ENCODE peak calls at places on chromosomes 5 and 9, in four cellular contexts. One of them, this sample, is unnamed.

GRCh38 chr5:919356-920000 is 26.8 kb downstream of the TRIP13 start:
- DNase-seq in HTR-8/SVneo: no peak
- DNase-seq in cardiac fibroblast: no peak
- DNase-seq in SK-N-SH: no peak
- DNase-seq in this sample: no peak

GRCh38 chr9:134376386-134377142 is 50.3 kb downstream of the RXRA start:
- DNase-seq in HTR-8/SVneo: no peak
- DNase-seq in cardiac fibroblast: no peak
- DNase-seq in SK-N-SH: no peak
- DNase-seq in this sample: peak; percentile 69

GRCh38 chr5:155883966-155884555 is 442.9 kb upstream of the SGCD start:
- DNase-seq in cardiac fibroblast: no peak
- DNase-seq in SK-N-SH: peak; percentile 59
- DNase-seq in HTR-8/SVneo: no peak
- DNase-seq in this sample: no peak

GRCh38 chr9:19988281-19988680 is 199.4 kb upstream of the SLC24A2 start:
- DNase-seq in HTR-8/SVneo: no peak
- DNase-seq in cardiac fibroblast: no peak
- DNase-seq in SK-N-SH: no peak
- DNase-seq in this sample: no peak

GRCh38 chr5:19547640-19548039 is 440.4 kb downstream of the CDH18 start:
- DNase-seq in SK-N-SH: no peak
- DNase-seq in HTR-8/SVneo: no peak
- DNase-seq in cardiac fibroblast: peak; percentile 46
- DNase-seq in this sample: no peak

GRCh38 chr5:111454198-111454606 is 58.1 kb downstream of the STARD4 start:
- DNase-seq in cardiac fibroblast: peak; percentile 22
- DNase-seq in HTR-8/SVneo: peak; percentile 14
- DNase-seq in SK-N-SH: peak; percentile 67
- DNase-seq in this sample: no peak

GRCh38 chr5:38543074-38543473 is 13.4 kb downstream of the LIFR start:
- DNase-seq in HTR-8/SVneo: no peak
- DNase-seq in cardiac fibroblast: no peak
- DNase-seq in SK-N-SH: no peak
- DNase-seq in this sample: no peak

GRCh38 chr5:126656397-126657007 is 55.8 kb downstream of the PHAX start:
- DNase-seq in SK-N-SH: peak; percentile 57
- DNase-seq in HTR-8/SVneo: peak; percentile 50
- DNase-seq in cardiac fibroblast: peak; percentile 70
- DNase-seq in this sample: peak; percentile 59

GRCh38 chr5:62578540-62578939 is at the start of gene LRRC70:
- DNase-seq in HTR-8/SVneo: no peak
- DNase-seq in cardiac fibroblast: peak; percentile 92
- DNase-seq in SK-N-SH: no peak
- DNase-seq in this sample: no peak

This sample was measured in H7.